ENCODE peak calls at places on chromosomes 7 and 10, in nine cellular contexts. X, D, R, N, W, V, Y, H and B are unnamed samples.

GRCh38 chr10:47008769-47009168 is 97.5 kb downstream of the PTPN20 start:
- DNase-seq in X (no peak), R (no peak), W (no peak), N (no peak), V (no peak), D (no peak), Y (no peak), H (no peak), B (no peak)

GRCh38 chr10:99661370-99661749 is 2.1 kb downstream of the ENTPD7 start:
- DNase-seq in Y (no peak), W (no peak), H (no peak), N (peak), V (no peak), D (no peak), R (no peak), X (peak), B (no peak)

GRCh38 chr10:46992794-46993552 is 81.7 kb downstream of the PTPN20 start:
- DNase-seq in V (peak), D (no peak), X (peak), N (peak), R (peak), Y (no peak), H (no peak), W (no peak), B (no peak)

GRCh38 chr10:112175409-112175808 is 8.2 kb downstream of the GPAM start:
- DNase-seq in N (no peak), H (no peak), D (no peak), R (no peak), Y (no peak), V (no peak), X (no peak), W (no peak), B (no peak)

GRCh38 chr7:72316148-72316547 is 96.0 kb downstream of the CALN1 start:
- DNase-seq in R (no peak), V (no peak), Y (no peak), N (no peak), H (no peak), D (no peak), W (no peak), X (no peak), B (no peak)

GRCh38 chr7:18530224-18531179 is 35.0 kb downstream of the HDAC9 start:
- DNase-seq in D (no peak), N (no peak), V (no peak), W (no peak), H (no peak), Y (no peak), X (no peak), R (no peak), B (no peak)

GRCh38 chr7:158000160-158000559 is 587.5 kb downstream of the PTPRN2 start:
- DNase-seq in D (no peak), V (peak), W (no peak), N (no peak), X (no peak), Y (no peak), H (no peak), R (no peak), B (no peak)

GRCh38 chr10:68406815-68407585 is at the start of gene RUFY2:
- DNase-seq in N (peak), R (peak), H (peak), W (peak), X (peak), Y (peak), V (peak), D (peak), B (peak)

GRCh38 chr10:87668324-87669054 is 8.8 kb downstream of the PAPSS2 start:
- DNase-seq in X (no peak), Y (no peak), R (no peak), H (no peak), V (no peak), N (no peak), W (no peak), D (no peak), B (no peak)

GRCh38 chr7:8418627-8419245 is 14.7 kb upstream of the NXPH1 start:
- DNase-seq in R (peak), H (peak), V (peak), D (no peak), X (peak), N (peak), Y (peak), W (peak), B (peak)

GRCh38 chr10:8146650-8147049 is 92.2 kb downstream of the GATA3 start:
- DNase-seq in X (no peak), H (no peak), Y (no peak), R (no peak), D (no peak), N (peak), V (no peak), W (no peak), B (no peak)

GRCh38 chr7:40156988-40157387 is 22.2 kb downstream of the SUGCT start:
- DNase-seq in V (no peak), N (no peak), H (no peak), Y (no peak), R (no peak), D (no peak), W (no peak), X (no peak), B (no peak)

GRCh38 chr7:128155100-128155763 is 85.8 kb upstream of the LEP start:
- DNase-seq in X (no peak), R (no peak), N (no peak), D (no peak), V (peak), W (no peak), H (no peak), Y (no peak), B (no peak)

GRCh38 chr7:135726389-135726788 is 1.6 kb downstream of the SLC13A4 start:
- DNase-seq in Y (no peak), N (no peak), D (no peak), X (no peak), R (no peak), W (no peak), H (no peak), V (no peak), B (no peak)

GRCh38 chr7:127632276-127632910 is 14.5 kb upstream of the PAX4 start:
- DNase-seq in V (no peak), D (no peak), Y (no peak), W (no peak), N (peak), H (no peak), X (peak), R (no peak), B (no peak)

GRCh38 chr10:114305521-114305925 is 66.5 kb downstream of the VWA2 start:
- DNase-seq in D (no peak), H (no peak), V (no peak), W (no peak), X (no peak), N (no peak), R (no peak), Y (no peak), B (no peak)

GRCh38 chr7:27661776-27662489 is 750 bp downstream of the HIBADH start:
- DNase-seq in R (no peak), Y (no peak), W (no peak), V (no peak), D (peak), X (peak), N (peak), H (peak), B (peak)

GRCh38 chr10:51700228-51700835 is 937 bp upstream of the CSTF2T start:
- DNase-seq in W (peak), X (no peak), V (no peak), Y (peak), H (no peak), D (peak), N (peak), R (peak), B (no peak)

GRCh38 chr7:33233659-33234058 is 104.3 kb downstream of the BBS9 start:
- DNase-seq in D (no peak), H (no peak), R (no peak), X (no peak), V (no peak), W (no peak), Y (no peak), N (no peak), B (no peak)

GRCh38 chr7:87513735-87514319 is 38.3 kb upstream of the ABCB4 start:
- DNase-seq in Y (no peak), D (no peak), W (no peak), R (no peak), N (peak), V (no peak), H (no peak), X (no peak), B (no peak)

GRCh38 chr10:34789993-34790506 is 25.0 kb downstream of the PARD3 start:
- DNase-seq in R (peak), H (peak), D (no peak), N (no peak), Y (no peak), V (no peak), X (no peak), W (no peak), B (peak)

GRCh38 chr10:78194539-78195402 is 161.1 kb downstream of the RPS24 start:
- DNase-seq in W (no peak), D (no peak), N (peak), X (peak), V (no peak), Y (no peak), R (no peak), H (no peak), B (no peak)

GRCh38 chr7:13312327-13312726 is 624.9 kb downstream of the ARL4A start:
- DNase-seq in D (no peak), V (no peak), X (no peak), H (no peak), N (no peak), W (no peak), R (no peak), Y (no peak), B (no peak)

GRCh38 chr10:11146402-11147171 is 128.9 kb downstream of the CELF2 start:
- DNase-seq in H (no peak), W (no peak), D (no peak), X (peak), R (no peak), N (no peak), V (no peak), Y (no peak), B (no peak)

GRCh38 chr7:143434660-143435059 is 8.6 kb upstream of the TAS2R60 start:
- DNase-seq in N (peak), X (peak), W (no peak), V (no peak), H (no peak), Y (no peak), D (no peak), R (no peak), B (no peak)

GRCh38 chr10:67011480-67011879 is 85.6 kb downstream of the LRRTM3 start:
- DNase-seq in N (no peak), W (no peak), X (no peak), Y (no peak), R (no peak), V (no peak), D (no peak), H (no peak), B (no peak)

GRCh38 chr7:30659312-30659711 is 22.9 kb downstream of the CRHR2 start:
- DNase-seq in D (no peak), R (no peak), W (no peak), V (no peak), N (no peak), X (peak), H (no peak), Y (no peak), B (no peak)

GRCh38 chr10:133277277-133277992 is 767 bp upstream of the ADAM8 start:
- DNase-seq in X (no peak), V (no peak), D (peak), Y (no peak), N (no peak), R (no peak), H (no peak), W (no peak), B (no peak)

GRCh38 chr7:47480576-47481538 is 101.1 kb downstream of the TNS3 start:
- DNase-seq in W (no peak), H (peak), V (peak), D (no peak), N (no peak), Y (no peak), X (no peak), R (no peak), B (peak)

GRCh38 chr7:44057849-44058758 is 7.3 kb downstream of the PGAM2 start:
- DNase-seq in N (no peak), D (no peak), R (no peak), H (peak), V (no peak), Y (no peak), X (no peak), W (no peak), B (no peak)

GRCh38 chr7:148883233-148884048 is 650 bp downstream of the EZH2 start:
- DNase-seq in H (peak), Y (peak), N (no peak), X (no peak), D (peak), V (no peak), R (peak), W (peak), B (peak)

GRCh38 chr10:73647211-73647874 is 6.1 kb upstream of the MYOZ1 start:
- DNase-seq in V (peak), H (no peak), D (no peak), R (no peak), N (peak), W (peak), Y (peak), X (no peak), B (peak)

GRCh38 chr7:158097511-158098124 is 490.0 kb downstream of the PTPRN2 start:
- DNase-seq in X (no peak), V (no peak), D (no peak), N (no peak), W (peak), Y (no peak), H (no peak), R (no peak), B (no peak)

GRCh38 chr10:60731134-60731883 is 47.0 kb upstream of the CDK1 start:
- DNase-seq in R (no peak), V (no peak), W (no peak), H (peak), N (no peak), D (no peak), X (no peak), Y (no peak), B (peak)

GRCh38 chr7:151705744-151706567 is 171.0 kb downstream of the PRKAG2 start:
- DNase-seq in N (no peak), H (peak), W (no peak), X (peak), D (no peak), V (peak), Y (peak), R (peak), B (peak)

GRCh38 chr10:133127291-133128125 is 32.5 kb upstream of the KNDC1 start:
- DNase-seq in V (peak), Y (peak), N (no peak), H (no peak), W (no peak), D (no peak), X (no peak), R (no peak), B (peak)

GRCh38 chr10:114911052-114911697 is 26.8 kb upstream of the TRUB1 start:
- DNase-seq in V (no peak), D (no peak), N (no peak), Y (no peak), H (peak), W (no peak), R (no peak), X (no peak), B (peak)

GRCh38 chr10:116325987-116326386 is 1.7 kb downstream of the CCDC172 start:
- DNase-seq in H (no peak), W (no peak), N (no peak), V (no peak), X (no peak), D (no peak), R (no peak), Y (no peak), B (no peak)
- TF ChIP-seq CTCF in H (no peak), W (no peak), N (no peak), V (no peak), X (no peak), D (no peak), R (no peak), Y (no peak), B (no peak)

DNA sequence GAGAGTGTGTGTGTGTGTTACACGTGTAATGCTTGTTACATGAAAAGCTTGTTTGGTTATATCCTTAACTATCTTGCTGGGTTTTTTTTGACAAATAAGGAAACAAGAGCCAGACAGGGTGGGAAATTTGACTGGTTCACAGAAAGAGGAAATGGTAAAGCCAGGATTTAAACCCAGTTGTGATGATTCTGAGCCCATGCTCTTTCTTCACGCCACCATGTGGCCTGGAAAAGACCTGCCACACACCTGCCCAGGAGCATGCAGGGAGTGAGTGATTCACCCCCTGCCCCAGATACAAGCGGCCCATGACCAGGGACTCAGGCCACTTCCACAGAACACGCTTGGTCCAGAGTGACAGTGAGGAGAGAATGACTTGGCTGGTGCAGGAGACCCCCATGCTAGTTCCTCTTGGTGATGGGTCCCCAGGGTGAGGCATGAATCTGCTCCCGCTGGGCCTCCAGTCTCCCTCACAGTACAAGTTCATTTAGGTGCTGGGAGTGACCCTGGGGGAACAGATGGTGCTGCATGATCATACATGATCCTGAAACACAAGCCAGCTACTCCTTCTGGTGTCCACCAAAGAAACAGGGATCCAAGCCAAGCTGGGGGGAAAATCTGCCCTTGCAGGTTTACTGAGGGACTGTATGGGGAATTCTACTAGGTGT is 21.0 kb upstream of the EIF5AL1 start:
- DNase-seq in X (no peak), H (peak), N (no peak), D (no peak), Y (no peak), R (no peak), V (peak), W (no peak), B (no peak)
- TF ChIP-seq CTCF in X (no peak), H (no peak), N (no peak), D (no peak), Y (no peak), R (no peak), V (peak), W (no peak), B (no peak)

GRCh38 chr7:3200504-3200903 is 100.5 kb upstream of the SDK1 start:
- DNase-seq in V (peak), D (no peak), W (peak), Y (peak), H (peak), N (peak), X (peak), R (peak), B (peak)
- TF ChIP-seq CTCF in V (peak), D (no peak), W (no peak), Y (peak), H (peak), N (peak), X (peak), R (peak), B (no peak)

GRCh38 chr10:89744021-89744420 is 42.6 kb downstream of the KIF20B start:
- DNase-seq in N (peak), V (no peak), R (no peak), W (no peak), H (no peak), D (no peak), X (peak), Y (no peak), B (no peak)

GRCh38 chr10:89741126-89741762 is 39.9 kb downstream of the KIF20B start:
- DNase-seq in X (no peak), R (no peak), V (peak), Y (no peak), N (no peak), W (no peak), D (no peak), H (no peak), B (no peak)

DNA sequence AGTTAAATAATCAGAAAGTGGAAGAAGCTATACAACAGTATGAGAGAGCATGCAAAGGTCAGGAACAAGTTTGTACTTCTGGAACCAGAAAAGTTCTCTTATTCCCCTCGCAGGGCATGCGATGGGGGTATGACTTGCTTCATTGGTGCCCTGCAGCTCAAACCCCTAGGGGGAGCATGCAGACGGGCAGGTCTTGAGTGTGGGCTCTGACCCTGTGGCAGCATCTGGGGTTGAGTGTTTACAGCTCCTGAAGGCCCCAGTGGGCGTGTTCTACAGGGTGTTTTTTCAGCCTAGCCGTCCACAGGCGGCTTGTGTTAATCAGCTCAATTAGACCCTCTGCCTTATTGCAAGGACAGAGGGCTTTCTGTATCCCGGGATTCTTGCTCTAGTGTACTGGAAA is 44.5 kb downstream of the KIF20B start:
- DNase-seq in W (no peak), N (no peak), X (no peak), V (no peak), D (no peak), Y (no peak), H (no peak), R (no peak), B (no peak)
- TF ChIP-seq CTCF in W (no peak), N (no peak), X (no peak), V (peak), D (no peak), Y (no peak), H (no peak), R (no peak), B (no peak)

GRCh38 chr10:123042708-123043408 is 34.1 kb downstream of the ACADSB start:
- DNase-seq in H (no peak), W (no peak), X (no peak), R (no peak), V (no peak), Y (no peak), D (no peak), N (no peak), B (no peak)
- TF ChIP-seq CTCF in H (no peak), W (no peak), X (no peak), R (no peak), V (no peak), Y (no peak), D (no peak), N (no peak), B (no peak)

DNA sequence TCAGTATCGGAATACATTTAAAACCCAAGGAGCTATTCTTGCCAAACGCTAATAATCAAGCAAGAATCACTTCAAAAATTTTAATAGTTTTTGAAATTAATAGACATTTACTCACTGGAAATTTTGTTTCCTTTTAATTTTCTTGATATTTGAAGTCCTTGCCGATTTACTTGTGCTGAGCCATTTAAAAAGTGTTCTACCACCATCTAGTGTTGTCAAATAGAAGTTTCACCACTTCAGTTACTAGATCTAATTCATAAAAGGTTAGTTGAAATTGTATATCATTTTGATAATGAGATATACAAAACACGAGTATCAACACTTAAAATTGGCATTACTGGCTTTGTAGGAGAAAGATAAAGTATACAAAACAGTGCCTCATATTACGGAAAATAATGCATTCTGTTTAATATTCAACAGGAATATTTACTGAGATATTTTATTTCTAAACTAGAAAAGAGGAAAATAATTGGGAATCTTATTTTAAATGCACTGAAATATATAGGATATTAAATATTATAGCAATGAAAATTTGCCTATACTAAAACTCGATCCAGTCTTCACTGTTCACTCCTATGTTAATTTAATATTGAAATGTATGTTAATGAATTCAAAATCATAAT is 664.8 kb upstream of the SEMA3D start:
- DNase-seq in W (no peak), V (no peak), H (no peak), Y (no peak), N (peak), R (peak), X (peak), D (no peak), B (no peak)
- TF ChIP-seq CTCF in W (peak), V (peak), H (no peak), Y (peak), N (peak), R (peak), X (peak), D (no peak), B (no peak)

GRCh38 chr7:98993024-98993897 is 114.9 kb downstream of the TRRAP start:
- DNase-seq in Y (no peak), D (no peak), N (no peak), V (no peak), R (no peak), X (no peak), H (no peak), W (no peak), B (no peak)
- TF ChIP-seq CTCF in Y (no peak), D (no peak), N (no peak), V (peak), R (no peak), X (no peak), H (no peak), W (no peak), B (no peak)

GRCh38 chr10:106311590-106311989 is 852.9 kb downstream of the SORCS1 start:
- DNase-seq in V (no peak), Y (no peak), D (no peak), X (no peak), R (no peak), H (no peak), W (no peak), N (no peak), B (no peak)
- TF ChIP-seq CTCF in V (no peak), Y (no peak), D (no peak), X (no peak), R (no peak), H (no peak), W (no peak), N (no peak), B (no peak)